ENCODE peak calls at places on chromosome 19, in four cellular contexts. M is heart right ventricle, E is heart left ventricle, S is lower lobe of right lung. D is an unnamed sample. For H3K9me3 and H3K36me3, the result is how much of the 10 kb centered on the place peaks cover.

GRCh38 chr19:32651729-32652140 is 23.2 kb downstream of the ANKRD27 start:
- DNase-seq in M (peak), E (peak), S (no peak), D (no peak)

GRCh38 chr19:35154535-35155406 is at the start of gene FXYD5:
- DNase-seq in M (peak), E (peak), S (peak), D (peak)

GRCh38 chr19:40366697-40367561 is 18.4 kb downstream of the PLD3 start:
- DNase-seq in M (no peak), E (no peak), S (peak), D (no peak)

GRCh38 chr19:2329162-2329505 is 650 bp downstream of the SPPL2B start:
- DNase-seq in M (no peak), E (no peak), S (no peak), D (no peak)

GRCh38 chr19:34482380-34483250 is 1.1 kb downstream of the WTIP start:
- DNase-seq in M (peak), E (no peak), S (no peak), D (no peak)

GRCh38 chr19:3950871-3951861 is 18.3 kb downstream of the NMRK2 start:
- DNase-seq in M (peak), E (peak), S (no peak), D (no peak)

GRCh38 chr19:29831041-29831548 is 19.3 kb downstream of the CCNE1 start:
- DNase-seq in M (no peak), E (no peak), S (no peak), D (no peak)

GRCh38 chr19:11984986-11985385 is 20.1 kb downstream of the ZNF763 start:
- DNase-seq in M (no peak), E (no peak), S (no peak), D (no peak)

GRCh38 chr19:2476451-2477140 is 669 bp downstream of the GADD45B start:
- DNase-seq in M (peak), E (peak), S (peak), D (no peak)

DNA sequence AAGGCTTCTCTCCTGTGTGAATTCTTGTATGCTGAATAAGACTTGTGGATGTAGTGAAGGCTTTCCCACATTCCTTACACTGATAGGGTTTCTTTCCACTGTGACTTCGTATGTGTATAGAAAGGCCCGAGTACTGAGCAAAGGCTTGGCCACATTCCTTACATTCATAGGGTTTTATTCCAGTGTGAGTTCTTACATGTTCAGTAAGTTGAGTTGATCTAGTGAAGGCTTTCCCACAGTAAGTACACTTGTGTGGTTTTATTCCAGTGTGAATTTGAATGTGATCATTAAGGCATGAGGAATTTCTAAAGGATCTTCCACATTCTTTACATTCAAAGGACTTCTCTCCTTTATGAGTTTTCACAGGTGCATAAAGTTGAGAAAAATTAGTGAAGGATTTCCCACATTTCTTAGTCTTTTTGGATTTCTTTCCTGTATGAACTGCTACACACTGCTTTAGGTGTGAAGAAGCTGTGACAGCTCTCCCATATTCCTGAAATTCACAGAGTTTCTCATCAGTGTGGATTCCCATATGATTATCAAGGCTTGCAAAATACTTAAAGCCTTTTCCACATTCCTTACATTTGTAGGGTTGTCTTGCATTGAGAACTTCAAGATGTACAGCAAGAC is 10.4 kb downstream of the ZNF561 start:
- DNase-seq in M (no peak), E (no peak), S (no peak), D (no peak)
- H3K9me3 ChIP-seq in M (half or more), E (half or more), S (half or more), D (under half)

GRCh38 chr19:5101871-5102270 is 133.0 kb downstream of the KDM4B start:
- DNase-seq in M (no peak), E (no peak), S (no peak), D (no peak)
- H3K36me3 ChIP-seq in M (under half), E (under half), S (under half), D (under half)

GRCh38 chr19:39301021-39301420 is 4.8 kb downstream of the IFNL1 start:
- DNase-seq in M (no peak), E (no peak), S (no peak), D (no peak)

GRCh38 chr19:39299404-39299803 is 3.2 kb downstream of the IFNL1 start:
- DNase-seq in M (no peak), E (no peak), S (no peak), D (no peak)

GRCh38 chr19:39301562-39301961 is 5.4 kb downstream of the IFNL1 start:
- DNase-seq in M (no peak), E (no peak), S (no peak), D (no peak)

GRCh38 chr19:39297931-39298634 is 1.9 kb downstream of the IFNL1 start:
- DNase-seq in M (peak), E (peak), S (peak), D (no peak)

DNA sequence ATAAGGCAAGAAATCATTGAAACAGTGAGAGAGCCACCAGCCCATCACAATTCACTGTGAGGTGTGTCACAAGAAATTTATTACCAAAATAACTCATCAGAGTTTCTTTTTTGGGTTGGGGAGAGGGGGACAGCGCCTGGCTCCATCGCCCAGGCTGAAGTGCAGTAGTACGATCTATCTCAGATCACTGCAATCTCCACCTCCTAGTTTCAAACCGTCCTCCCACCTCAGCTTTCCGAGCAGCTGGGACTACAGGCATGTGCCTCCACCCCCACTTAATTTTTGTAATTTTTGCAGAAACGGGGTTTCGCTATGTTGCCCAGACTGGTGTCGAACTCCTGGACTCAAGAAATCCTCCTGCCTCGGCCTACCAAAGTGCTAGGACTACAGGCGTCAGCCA is 3.6 kb downstream of the IFNL1 start:
- DNase-seq in M (no peak), E (no peak), S (no peak), D (no peak)
- TF ChIP-seq CTCF in M (no peak), E (no peak), S (no peak), D (no peak)

DNA sequence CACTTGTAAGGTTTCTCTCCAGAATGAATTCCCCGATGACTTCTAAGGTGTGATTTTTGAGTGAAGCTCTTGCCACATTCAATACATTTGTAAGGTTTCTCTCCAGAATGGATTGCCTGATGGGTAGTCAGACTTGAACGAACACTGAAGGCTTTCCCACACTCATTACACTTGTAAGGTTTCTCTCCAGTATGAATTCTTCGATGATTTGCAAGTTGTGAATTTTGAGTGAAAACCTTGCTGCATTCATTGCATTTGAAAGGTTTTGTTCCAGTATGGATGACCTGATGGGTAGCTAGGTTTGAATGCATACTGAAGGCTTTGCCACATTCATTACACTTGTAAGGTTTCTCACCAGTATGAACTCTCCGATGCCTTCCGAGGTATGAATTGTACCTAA is 24.3 kb downstream of the ERVV-2 start:
- DNase-seq in M (no peak), E (no peak), S (no peak), D (no peak)
- H3K9me3 ChIP-seq in M (half or more), E (half or more), S (half or more), D (half or more)

GRCh38 chr19:16429066-16429758 is 42.6 kb downstream of the EPS15L1 start:
- DNase-seq in M (peak), E (peak), S (peak), D (peak)

GRCh38 chr19:16428372-16429036 is 43.3 kb downstream of the EPS15L1 start:
- DNase-seq in M (no peak), E (no peak), S (no peak), D (no peak)

GRCh38 chr19:16433986-16434385 is 37.8 kb downstream of the EPS15L1 start:
- DNase-seq in M (no peak), E (no peak), S (no peak), D (no peak)

GRCh38 chr19:16425993-16426392 is 45.8 kb downstream of the EPS15L1 start:
- DNase-seq in M (no peak), E (no peak), S (no peak), D (no peak)

GRCh38 chr19:16429759-16430091 is 42.0 kb downstream of the EPS15L1 start:
- DNase-seq in M (no peak), E (no peak), S (no peak), D (no peak)
- H3K36me3 ChIP-seq in M (under half), E (under half), S (half or more), D (half or more)

GRCh38 chr19:13198634-13199033 is 48.4 kb downstream of the IER2 start:
- DNase-seq in M (no peak), E (no peak), S (no peak), D (no peak)

GRCh38 chr19:13190781-13191540 is 40.8 kb downstream of the IER2 start:
- DNase-seq in M (no peak), E (no peak), S (no peak), D (no peak)

DNA sequence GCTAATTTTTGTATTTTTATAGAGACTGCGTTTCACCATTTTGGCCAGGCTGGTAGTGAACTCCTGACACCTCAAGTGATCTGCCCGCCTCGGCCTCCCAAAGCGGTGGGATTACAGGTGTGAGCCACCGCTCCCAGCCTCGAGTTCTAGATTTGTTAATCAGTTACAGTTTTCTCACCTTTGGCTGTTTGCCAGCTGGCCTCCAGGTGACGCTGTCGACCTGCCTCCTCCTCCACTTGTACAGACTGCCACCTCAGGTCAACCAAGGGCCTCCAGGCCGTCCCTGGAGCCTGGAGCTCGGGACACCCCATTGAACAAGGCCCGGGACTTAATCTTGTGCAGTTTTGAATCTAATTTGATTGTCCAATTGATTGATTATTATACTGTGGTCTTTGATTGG is 45.5 kb downstream of the IER2 start:
- DNase-seq in M (no peak), E (no peak), S (peak), D (no peak)
- TF ChIP-seq CTCF in M (peak), E (no peak), S (peak), D (no peak)